ENCODE peak calls at places on chromosomes 7 and 10, in four cellular contexts. O, C, I and T are unnamed samples.

GRCh38 chr10:51137741-51138529 is 63.6 kb downstream of the PRKG1 start:
- DNase-seq in O (no peak), C (no peak), I (no peak), T (no peak)

GRCh38 chr7:120997902-120998301 is 9.4 kb downstream of the CPED1 start:
- DNase-seq in O (no peak), C (no peak), I (peak; percentile 92), T (no peak)

GRCh38 chr7:7693881-7694280 is 24.5 kb downstream of the RPA3 start:
- DNase-seq in O (no peak), C (no peak), I (no peak), T (no peak)

GRCh38 chr7:66118603-66119002 is 4.0 kb downstream of the CRCP start:
- DNase-seq in O (no peak), C (no peak), I (no peak), T (no peak)

GRCh38 chr7:156368459-156368858 is 272.1 kb upstream of the RNF32 start:
- DNase-seq in O (no peak), C (no peak), I (no peak), T (no peak)

GRCh38 chr7:138538518-138538917 is 78.5 kb downstream of the TRIM24 start:
- DNase-seq in O (no peak), C (no peak), I (no peak), T (no peak)

GRCh38 chr7:12646139-12646538 is 41.3 kb upstream of the ARL4A start:
- DNase-seq in O (no peak), C (peak; percentile 41), I (no peak), T (no peak)

GRCh38 chr10:119375574-119376265 is 166.8 kb downstream of the RGS10 start:
- DNase-seq in O (no peak), C (peak; percentile 51), I (no peak), T (no peak)

GRCh38 chr10:71086439-71087080 is 125.8 kb upstream of the UNC5B start:
- DNase-seq in O (no peak), C (no peak), I (no peak), T (no peak)

GRCh38 chr10:84783386-84783785 is 455.0 kb downstream of the CCSER2 start:
- DNase-seq in O (no peak), C (peak; percentile 78), I (peak; percentile 51), T (no peak)

GRCh38 chr7:101094791-101095375 is 9.6 kb downstream of the TRIM56 start:
- DNase-seq in O (no peak), C (peak; percentile 83), I (no peak), T (no peak)

GRCh38 chr10:114628106-114628505 is 30.0 kb downstream of the ABLIM1 start:
- DNase-seq in O (no peak), C (no peak), I (no peak), T (no peak)

GRCh38 chr10:1293636-1294440 is 237.7 kb downstream of the WDR37 start:
- DNase-seq in O (no peak), C (peak; percentile 44), I (no peak), T (no peak)

GRCh38 chr10:132704008-132704814 is 81.7 kb downstream of the NKX6-2 start:
- DNase-seq in O (no peak), C (no peak), I (no peak), T (no peak)

GRCh38 chr10:70777063-70777875 is 7.9 kb downstream of the TBATA start:
- DNase-seq in O (no peak), C (no peak), I (no peak), T (no peak)

DNA sequence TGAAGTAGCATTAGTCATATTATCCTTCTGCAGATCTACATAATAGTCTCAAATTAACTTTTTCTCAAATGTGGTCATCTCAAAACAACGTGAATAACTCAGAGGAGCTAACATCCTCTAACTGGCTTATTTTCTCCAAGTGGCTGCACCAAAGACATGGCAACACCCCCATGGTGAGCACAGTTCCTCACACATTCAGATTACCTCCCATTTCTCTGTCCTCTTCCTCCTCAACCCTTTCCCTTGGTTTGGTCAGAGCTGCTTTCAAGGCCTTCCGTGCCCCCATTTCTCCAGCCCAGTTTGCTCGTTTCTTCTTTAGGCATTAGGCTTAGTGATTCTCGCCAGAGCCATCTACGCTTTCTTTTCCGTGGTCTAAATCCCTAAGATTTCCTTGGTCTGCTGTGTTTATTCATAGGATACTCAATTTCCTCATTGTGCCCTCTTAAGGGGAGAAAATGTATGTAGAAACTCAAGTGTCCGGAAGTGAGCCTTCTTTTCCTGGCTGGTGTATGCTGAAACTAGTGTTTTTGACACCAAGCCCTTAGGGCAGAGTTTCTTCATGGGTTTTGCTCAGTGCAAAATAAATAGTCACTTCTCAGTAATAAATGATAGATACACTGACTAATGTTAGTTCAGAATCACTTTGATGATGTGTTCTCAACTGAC is 2.6 kb downstream of the MET start:
- DNase-seq in O (no peak), C (peak; percentile 57), I (no peak), T (no peak)
- H3K4me3 ChIP-seq in O (no peak overlapping the region), C (no peak overlapping the region), I (no peak overlapping the region), T (no peak overlapping the region)

GRCh38 chr10:86250399-86250798 is 116.2 kb downstream of the GRID1 start:
- DNase-seq in O (no peak), C (no peak), I (no peak), T (no peak)
- H3K4me1 ChIP-seq in O (no peaks in the 10 kb centered on the region), C (peaks cover 5% of the 10 kb centered on the region), I (no peaks in the 10 kb centered on the region), T (no peaks in the 10 kb centered on the region)

GRCh38 chr10:126630225-126630624 is 40.3 kb downstream of the C10orf90 start:
- DNase-seq in O (no peak), C (no peak), I (no peak), T (no peak)

GRCh38 chr10:126638542-126638941 is 32.0 kb downstream of the C10orf90 start:
- DNase-seq in O (no peak), C (peak; percentile 50), I (no peak), T (no peak)

GRCh38 chr10:126634915-126635314 is 35.6 kb downstream of the C10orf90 start:
- DNase-seq in O (no peak), C (no peak), I (no peak), T (no peak)

GRCh38 chr10:126632705-126633104 is 37.8 kb downstream of the C10orf90 start:
- DNase-seq in O (no peak), C (no peak), I (no peak), T (no peak)

GRCh38 chr10:126634347-126634746 is 36.1 kb downstream of the C10orf90 start:
- DNase-seq in O (no peak), C (no peak), I (no peak), T (no peak)
- H3K27me3 ChIP-seq in O (no peaks in the 10 kb centered on the region), C (no peaks in the 10 kb centered on the region), I (no peaks in the 10 kb centered on the region), T (no peaks in the 10 kb centered on the region)

GRCh38 chr7:74032624-74033371 is 4.8 kb downstream of the ELN start:
- DNase-seq in O (no peak), C (no peak), I (no peak), T (no peak)
- H3K4me3 ChIP-seq in O (no peak overlapping the region), C (no peak overlapping the region), I (no peak overlapping the region), T (no peak overlapping the region)

DNA sequence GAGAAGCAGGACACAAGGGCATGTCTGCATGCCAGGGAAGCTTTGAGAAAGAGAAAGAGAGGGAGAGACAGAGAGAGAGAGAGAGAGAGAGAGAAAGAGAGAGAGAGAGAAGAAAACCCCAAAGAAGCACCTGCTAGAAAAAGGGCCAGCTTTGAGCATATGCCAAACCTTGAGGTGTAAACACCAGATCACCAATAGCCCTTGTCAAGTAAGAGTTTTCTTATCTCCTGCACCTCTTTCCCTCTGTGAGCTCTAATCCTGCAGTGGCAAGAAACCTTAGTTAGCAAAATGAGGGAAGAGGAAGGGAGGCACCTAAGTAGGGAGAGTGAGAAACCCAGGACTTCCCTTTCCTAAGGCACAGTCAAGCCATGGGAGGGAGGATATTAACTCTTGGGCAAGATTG is 11.3 kb upstream of the TRDMT1 start:
- DNase-seq in O (no peak), C (peak; percentile 67), I (no peak), T (no peak)
- H3K4me1 ChIP-seq in O (peaks cover 16% of the 10 kb centered on the region), C (peaks cover 4% of the 10 kb centered on the region), I (peaks cover 11% of the 10 kb centered on the region), T (peaks cover 14% of the 10 kb centered on the region)

DNA sequence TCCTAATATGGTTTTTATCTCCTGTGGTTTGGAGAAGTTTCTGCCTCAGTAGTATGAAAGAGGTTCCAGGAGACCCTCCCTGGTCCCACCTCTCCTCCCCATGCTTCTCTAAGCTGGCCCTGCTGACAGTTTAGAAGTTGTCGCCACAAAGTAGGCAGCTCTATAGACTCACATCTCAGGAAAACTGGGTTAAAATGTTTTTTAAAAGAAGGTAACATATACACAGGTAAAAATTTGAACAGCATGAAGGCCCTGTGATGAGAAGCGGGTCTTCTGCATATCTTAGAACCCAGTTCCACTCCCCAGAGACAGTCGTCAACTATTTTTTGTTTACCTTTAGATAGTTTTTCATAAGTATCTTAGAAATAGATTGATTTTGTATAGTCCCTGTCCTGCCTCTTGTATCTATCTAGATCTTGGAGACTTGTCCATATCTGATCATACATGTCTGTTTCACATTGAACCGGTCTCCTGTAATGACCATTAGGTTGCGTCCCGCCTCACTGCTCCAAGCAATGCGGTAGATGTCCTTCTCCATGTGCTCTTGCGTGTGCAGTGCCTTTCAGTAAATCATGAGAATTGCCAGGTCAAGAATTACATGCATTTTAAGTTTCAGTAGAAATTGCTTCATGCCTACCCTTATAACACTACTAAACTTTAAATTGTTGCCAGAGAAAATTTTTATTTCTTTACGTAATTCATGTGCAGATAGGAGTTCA is 2.2 kb downstream of the DUSP5 start:
- DNase-seq in O (no peak), C (no peak), I (no peak), T (no peak)
- H3K27me3 ChIP-seq in O (no peaks in the 10 kb centered on the region), C (no peaks in the 10 kb centered on the region), I (no peaks in the 10 kb centered on the region), T (no peaks in the 10 kb centered on the region)

GRCh38 chr7:139680676-139681462 is 96.9 kb downstream of the HIPK2 start:
- DNase-seq in O (no peak), C (peak; percentile 11), I (no peak), T (no peak)
- H3K4me3 ChIP-seq in O (no peak overlapping the region), C (no peak overlapping the region), I (no peak overlapping the region), T (no peak overlapping the region)

GRCh38 chr7:2518737-2519118 is 846 bp upstream of the LFNG start:
- DNase-seq in O (no peak), C (no peak), I (no peak), T (no peak)
- H3K4me1 ChIP-seq in O (peaks cover 52% of the 10 kb centered on the region), C (peaks cover 14% of the 10 kb centered on the region), I (no peaks in the 10 kb centered on the region), T (peaks cover 37% of the 10 kb centered on the region)

GRCh38 chr10:101120884-101121660 is 10.0 kb upstream of the TLX1 start:
- DNase-seq in O (peak; percentile 48), C (no peak), I (peak; percentile 51), T (peak; percentile 38)

GRCh38 chr10:101123085-101123814 is 7.8 kb upstream of the TLX1 start:
- DNase-seq in O (no peak), C (no peak), I (no peak), T (no peak)

GRCh38 chr10:101120520-101120883 is 10.6 kb upstream of the TLX1 start:
- DNase-seq in O (no peak), C (no peak), I (no peak), T (no peak)

GRCh38 chr10:101122270-101123084 is 8.6 kb upstream of the TLX1 start:
- DNase-seq in O (no peak), C (no peak), I (no peak), T (no peak)

DNA sequence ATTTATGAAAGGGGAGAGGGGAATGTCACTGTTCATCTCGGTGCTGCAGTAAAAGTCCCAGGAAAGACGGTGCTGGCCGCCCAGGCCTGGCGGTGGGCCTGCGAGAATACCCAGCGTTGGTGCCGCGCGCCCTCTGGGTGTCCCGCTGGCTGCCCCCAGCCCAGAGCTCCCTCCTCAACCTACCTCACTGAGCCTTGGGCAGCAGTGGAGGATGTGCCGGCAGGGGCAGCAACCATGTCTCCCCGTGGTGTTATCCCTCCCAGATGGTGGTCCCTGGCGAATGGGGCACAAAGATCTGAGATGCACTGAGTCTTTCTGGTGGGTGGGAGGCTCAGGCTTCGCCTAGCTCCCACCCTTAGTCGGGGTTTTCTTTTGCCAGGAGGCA is 9.4 kb upstream of the TLX1 start:
- DNase-seq in O (no peak), C (no peak), I (no peak), T (no peak)
- H3K27me3 ChIP-seq in O (peaks cover 28% of the 10 kb centered on the region), C (peaks cover 73% of the 10 kb centered on the region), I (peaks cover 59% of the 10 kb centered on the region), T (peaks cover 44% of the 10 kb centered on the region)